ENCODE peak calls at places on chromosome 14, in four cellular contexts. V, T, A and O are unnamed samples.

GRCh38 chr14:60563113-60563512 is 54.2 kb downstream of the SIX6 start:
- DNase-seq in V (no peak), T (no peak), A (no peak), O (no peak)

GRCh38 chr14:100610511-100611217 is 23.4 kb upstream of the BEGAIN start:
- DNase-seq in V (no peak), T (no peak), A (no peak), O (no peak)

GRCh38 chr14:104422301-104423223 is 157.0 kb upstream of the C14orf180 start:
- DNase-seq in V (no peak), T (no peak), A (no peak), O (no peak)

GRCh38 chr14:105161314-105161713 is 7.3 kb downstream of the JAG2 start:
- DNase-seq in V (no peak), T (no peak), A (no peak), O (no peak)

GRCh38 chr14:58765843-58766242 is 128.1 kb downstream of the DACT1 start:
- DNase-seq in V (no peak), T (no peak), A (no peak), O (no peak)

GRCh38 chr14:79412822-79413221 is 798.5 kb downstream of the DIO2 start:
- DNase-seq in V (no peak), T (no peak), A (no peak), O (no peak)

GRCh38 chr14:105486974-105487448 is 325 bp downstream of the CRIP1 start:
- DNase-seq in V (no peak), T (no peak), A (peak; percentile 88), O (no peak)

GRCh38 chr14:94665121-94665520 is 52.9 kb downstream of the SERPINA3 start:
- DNase-seq in V (no peak), T (no peak), A (no peak), O (peak; percentile 56)

GRCh38 chr14:100888789-100889315 is 14.7 kb downstream of the RTL1 start:
- DNase-seq in V (no peak), T (peak; percentile 31), A (no peak), O (no peak)

GRCh38 chr14:50094056-50094455 is 22.3 kb downstream of the VCPKMT start:
- DNase-seq in V (no peak), T (no peak), A (no peak), O (no peak)

GRCh38 chr14:104091061-104091926 is 5.8 kb downstream of the ASPG start:
- DNase-seq in V (no peak), T (no peak), A (peak; percentile 23), O (no peak)

GRCh38 chr14:100586520-100587247 is 533 bp downstream of the BEGAIN start:
- DNase-seq in V (no peak), T (peak; percentile 37), A (peak; percentile 6), O (peak; percentile 8)

GRCh38 chr14:58216544-58216943 is 16.6 kb downstream of the ACTR10 start:
- DNase-seq in V (no peak), T (peak; percentile 40), A (no peak), O (no peak)

GRCh38 chr14:21379338-21379737 is 4.5 kb downstream of the SUPT16H start:
- DNase-seq in V (no peak), T (no peak), A (no peak), O (no peak)

GRCh38 chr14:103819503-103820307 is 27.7 kb downstream of the PPP1R13B start:
- DNase-seq in V (no peak), T (peak; percentile 22), A (peak; percentile 36), O (peak; percentile 19)

GRCh38 chr14:101197595-101198397 is 294.3 kb upstream of the RTL1 start:
- DNase-seq in V (no peak), T (no peak), A (no peak), O (no peak)

GRCh38 chr14:105848570-105848969 is 322.2 kb downstream of the TMEM121 start:
- DNase-seq in V (no peak), T (no peak), A (no peak), O (no peak)

GRCh38 chr14:101215266-101215665 is 311.7 kb upstream of the RTL1 start:
- DNase-seq in V (no peak), T (no peak), A (no peak), O (no peak)

GRCh38 chr14:105075364-105076295 is 10.4 kb upstream of the GPR132 start:
- DNase-seq in V (peak; percentile 92), T (no peak), A (peak; percentile 71), O (no peak)

GRCh38 chr14:78519863-78520262 is 349.7 kb downstream of the NRXN3 start:
- DNase-seq in V (peak; percentile 42), T (peak; percentile 64), A (no peak), O (no peak)

GRCh38 chr14:61588419-61588901 is 106.9 kb upstream of the HIF1A start:
- DNase-seq in V (no peak), T (no peak), A (no peak), O (no peak)

GRCh38 chr14:89214221-89214965 is 202.6 kb downstream of the FOXN3 start:
- DNase-seq in V (no peak), T (no peak), A (peak; percentile 63), O (no peak)

GRCh38 chr14:32078794-32079663 is 1.9 kb downstream of the ARHGAP5 start:
- DNase-seq in V (no peak), T (no peak), A (no peak), O (no peak)

GRCh38 chr14:46417066-46417465 is 234.5 kb downstream of the RPL10L start:
- DNase-seq in V (no peak), T (no peak), A (no peak), O (no peak)

GRCh38 chr14:46147486-46147885 is 504.1 kb downstream of the RPL10L start:
- DNase-seq in V (no peak), T (no peak), A (no peak), O (no peak)

GRCh38 chr14:105274600-105274999 is 26.2 kb downstream of the BRF1 start:
- DNase-seq in V (no peak), T (no peak), A (no peak), O (no peak)

GRCh38 chr14:85529803-85530574 is at the start of gene FLRT2:
- DNase-seq in V (no peak), T (peak; percentile 88), A (peak; percentile 42), O (peak; percentile 82)

GRCh38 chr14:104841730-104842129 is 23.3 kb upstream of the CEP170B start:
- DNase-seq in V (no peak), T (no peak), A (no peak), O (no peak)

GRCh38 chr14:76500011-76500410 is 124.1 kb downstream of the ESRRB start:
- DNase-seq in V (no peak), T (no peak), A (no peak), O (no peak)

GRCh38 chr14:75069021-75069810 is at the start of gene ZC2HC1C:
- DNase-seq in V (peak; percentile 75), T (peak; percentile 67), A (peak; percentile 99), O (peak; percentile 93)

GRCh38 chr14:74804219-74804825 is 41.2 kb downstream of the YLPM1 start:
- DNase-seq in V (peak; percentile 53), T (peak; percentile 21), A (no peak), O (no peak)

GRCh38 chr14:88129306-88130056 is 124.5 kb downstream of the GPR65 start:
- DNase-seq in V (peak; percentile 77), T (peak; percentile 88), A (no peak), O (no peak)

GRCh38 chr14:99391671-99392070 is 89.0 kb downstream of the SETD3 start:
- DNase-seq in V (no peak), T (no peak), A (no peak), O (no peak)

GRCh38 chr14:99387880-99388279 is 92.8 kb downstream of the SETD3 start:
- DNase-seq in V (no peak), T (no peak), A (no peak), O (no peak)

GRCh38 chr14:99393059-99393655 is 87.5 kb downstream of the SETD3 start:
- DNase-seq in V (peak; percentile 47), T (peak; percentile 69), A (peak; percentile 24), O (no peak)

GRCh38 chr14:99388286-99388685 is 92.4 kb downstream of the SETD3 start:
- DNase-seq in V (no peak), T (no peak), A (no peak), O (no peak)

DNA sequence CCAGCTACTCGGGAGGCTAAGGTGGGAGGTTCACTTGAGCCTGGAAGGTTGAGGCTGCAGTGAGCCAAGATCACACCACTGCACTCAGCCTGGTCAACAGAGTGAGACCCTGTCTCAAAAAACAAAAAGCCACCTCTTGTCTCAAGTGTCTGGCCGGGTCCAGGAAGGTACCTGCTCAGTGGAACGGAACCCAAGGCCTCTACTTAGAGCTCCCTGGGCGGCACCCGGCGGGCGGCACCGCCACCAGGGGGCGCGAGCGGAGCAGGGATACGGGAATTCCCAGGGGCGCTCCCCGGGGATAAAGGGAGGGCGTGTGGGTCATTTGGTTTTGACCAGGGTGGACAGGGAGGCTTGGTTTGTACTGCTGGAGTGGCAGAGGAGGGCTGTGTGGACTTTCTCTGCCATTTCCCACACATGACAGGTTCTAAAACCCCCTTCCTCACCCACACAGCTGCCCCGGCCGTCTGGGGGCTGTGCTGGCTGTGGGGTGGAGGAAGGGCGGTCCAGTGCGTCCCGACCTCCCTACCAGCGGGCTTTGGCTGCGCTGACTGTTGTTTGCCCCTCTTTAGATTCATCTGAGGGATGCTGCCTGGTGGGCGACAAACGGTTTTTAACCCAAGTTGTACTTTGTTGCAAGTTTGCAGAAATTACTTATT is 91.4 kb downstream of the SETD3 start:
- DNase-seq in V (peak; percentile 42), T (peak; percentile 48), A (peak; percentile 31), O (no peak)
- TF ChIP-seq CTCF in V (peak; percentile 70), T (peak; percentile 80), A (peak; percentile 67), O (peak; percentile 51)

DNA sequence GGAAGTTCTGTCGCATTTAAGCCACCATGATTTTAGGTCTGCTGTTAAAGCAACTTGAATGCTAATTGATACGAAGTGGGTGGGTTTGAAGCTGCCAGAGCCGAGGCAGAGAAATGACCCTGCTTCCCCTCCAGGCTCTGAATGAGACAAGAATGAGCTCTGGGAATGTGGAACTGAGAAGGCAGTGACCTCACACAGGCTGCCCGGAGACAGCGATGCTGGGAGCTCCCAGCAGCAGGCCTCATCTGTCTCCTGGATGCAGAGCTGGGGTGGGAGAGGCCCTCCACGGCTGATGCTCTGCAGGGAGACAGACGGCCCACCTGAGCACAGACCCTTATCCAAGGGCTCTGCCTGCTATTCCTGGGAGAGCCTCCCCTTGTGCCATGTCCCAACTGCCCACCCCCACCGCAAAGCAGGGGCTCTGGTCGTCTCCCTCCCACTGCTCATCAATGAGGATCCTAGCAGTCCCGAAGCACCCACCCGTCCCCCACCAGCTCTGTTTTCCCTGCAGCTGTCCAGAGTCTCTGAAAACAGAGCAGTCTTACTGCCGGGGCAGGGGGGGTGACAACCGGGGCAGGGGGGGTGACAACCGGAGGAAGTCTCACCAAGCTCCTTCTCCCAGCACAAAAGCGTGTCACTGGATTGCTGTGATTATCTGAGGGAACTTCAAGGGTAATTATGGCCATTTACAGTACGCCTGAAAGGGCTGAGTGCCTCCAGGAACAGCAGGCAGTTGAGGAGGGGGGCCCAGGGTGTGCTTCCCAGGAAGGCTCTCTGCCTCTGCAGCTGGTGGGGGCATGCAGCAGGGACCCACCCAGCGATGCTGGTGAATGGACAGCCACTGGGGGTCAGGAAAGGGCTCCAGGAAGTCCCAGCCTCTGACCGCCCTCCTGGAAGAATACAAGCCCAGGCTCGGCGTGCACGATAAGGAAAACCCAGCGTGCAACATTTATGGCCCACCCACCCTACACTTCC is 67.8 kb downstream of the CHGA start:
- DNase-seq in V (no peak), T (no peak), A (peak; percentile 23), O (no peak)
- TF ChIP-seq CTCF in V (no peak), T (no peak), A (no peak), O (no peak)

GRCh38 chr14:35879654-35880249 is 53.6 kb downstream of the BRMS1L start:
- DNase-seq in V (peak; percentile 22), T (peak; percentile 55), A (no peak), O (no peak)
- TF ChIP-seq CTCF in V (peak; percentile 41), T (peak; percentile 68), A (peak; percentile 38), O (peak; percentile 17)

DNA sequence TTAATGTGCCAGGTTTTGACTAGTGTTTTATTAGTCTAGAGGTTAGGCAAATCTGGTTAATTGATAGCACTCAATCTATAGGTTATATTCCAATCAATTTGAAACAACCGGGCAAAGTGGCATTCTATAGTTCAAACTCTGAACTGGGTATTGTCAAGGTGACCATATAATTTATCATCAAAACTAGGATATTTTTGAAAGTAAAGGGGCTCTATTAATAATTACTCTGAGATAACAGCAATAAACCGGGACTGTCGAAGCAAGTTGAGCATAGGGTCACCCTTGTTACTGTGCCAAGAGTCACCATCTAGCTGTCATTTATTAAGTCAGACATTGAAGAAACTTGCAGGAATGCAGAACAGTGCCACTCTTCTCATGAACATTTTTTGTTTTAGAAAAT is 321.2 kb downstream of the RAD51B start:
- DNase-seq in V (no peak), T (no peak), A (no peak), O (no peak)
- TF ChIP-seq CTCF in V (no peak), T (no peak), A (no peak), O (no peak)